ENCODE peak calls at places on chromosomes 1 and 21, in five cellular contexts. E, I, O, A and N are unnamed samples.

GRCh38 chr21:39073717-39074116 is 109.5 kb downstream of the PSMG1 start:
- DNase-seq in I (no peak), O (peak), A (no peak), E (no peak), N (no peak)

GRCh38 chr21:37414292-37415253 is 48.0 kb downstream of the DYRK1A start:
- DNase-seq in E (no peak), A (no peak), O (no peak), I (no peak), N (no peak)

GRCh38 chr1:234528073-234528865 is 49.3 kb upstream of the TARBP1 start:
- DNase-seq in I (no peak), O (no peak), E (no peak), A (no peak), N (no peak)

GRCh38 chr1:85463666-85464496 is 1.1 kb downstream of the DDAH1 start:
- DNase-seq in O (peak), E (no peak), I (no peak), A (no peak), N (peak)

GRCh38 chr1:88917321-88918025 is 26.1 kb upstream of the GTF2B start:
- DNase-seq in A (no peak), E (no peak), O (no peak), I (no peak), N (no peak)

GRCh38 chr1:186435336-186435735 is 25.6 kb downstream of the PDC start:
- DNase-seq in O (peak), I (no peak), E (no peak), A (no peak), N (no peak)

GRCh38 chr1:26792924-26793323 is 5.2 kb downstream of the PIGV start:
- DNase-seq in I (no peak), A (no peak), O (no peak), E (no peak), N (no peak)

GRCh38 chr1:211752951-211753486 is 77.5 kb downstream of the LPGAT1 start:
- DNase-seq in I (no peak), A (no peak), E (no peak), O (no peak), N (peak)

GRCh38 chr1:2611034-2611501 is 21.7 kb downstream of the MMEL1 start:
- DNase-seq in I (no peak), O (no peak), A (peak), E (no peak), N (peak)

GRCh38 chr1:102776074-102776473 is 332.2 kb downstream of the COL11A1 start:
- DNase-seq in E (no peak), A (no peak), I (no peak), O (no peak), N (peak)

GRCh38 chr1:69518991-69519390 is 48.7 kb upstream of the LRRC7 start:
- DNase-seq in A (no peak), I (no peak), O (no peak), E (no peak), N (no peak)

GRCh38 chr1:58573705-58574591 is 3.1 kb downstream of the TACSTD2 start:
- DNase-seq in A (peak), I (no peak), O (no peak), E (no peak), N (no peak)

GRCh38 chr1:156665539-156665938 is 11.7 kb downstream of the NES start:
- DNase-seq in I (no peak), E (no peak), O (no peak), A (no peak), N (no peak)

GRCh38 chr21:40512590-40512989 is 334.4 kb downstream of the DSCAM start:
- DNase-seq in A (no peak), O (no peak), E (no peak), I (no peak), N (peak)

GRCh38 chr1:174222166-174222949 is 63.0 kb downstream of the RABGAP1L start:
- DNase-seq in E (no peak), O (peak), A (no peak), I (peak), N (no peak)

GRCh38 chr1:74964508-74964907 is 169.7 kb upstream of the LHX8 start:
- DNase-seq in I (peak), O (peak), A (peak), E (no peak), N (no peak)

GRCh38 chr1:69414574-69414973 is 153.1 kb upstream of the LRRC7 start:
- DNase-seq in E (no peak), I (no peak), A (no peak), O (no peak), N (no peak)

GRCh38 chr1:117592155-117592554 is 13.7 kb upstream of the TENT5C start:
- DNase-seq in A (no peak), I (no peak), E (no peak), O (no peak), N (no peak)

GRCh38 chr21:45335761-45336534 is 48.3 kb upstream of the POFUT2 start:
- DNase-seq in O (no peak), E (no peak), I (no peak), A (no peak), N (no peak)

GRCh38 chr1:214933375-214933774 is 149.2 kb upstream of the KCNK2 start:
- DNase-seq in I (no peak), E (no peak), A (no peak), O (no peak), N (no peak)

GRCh38 chr1:181061891-181062777 is 26.4 kb upstream of the IER5 start:
- DNase-seq in A (no peak), I (no peak), E (peak), O (no peak), N (no peak)

GRCh38 chr1:201309420-201309819 is 26.1 kb downstream of the PKP1 start:
- DNase-seq in E (no peak), O (peak), I (no peak), A (peak), N (peak)

GRCh38 chr1:109186704-109187071 is 27.0 kb upstream of the SARS1 start:
- DNase-seq in E (no peak), O (peak), A (no peak), I (no peak), N (no peak)

GRCh38 chr1:179809506-179810366 is 66.6 kb downstream of the FAM163A start:
- DNase-seq in I (no peak), E (peak), O (peak), A (peak), N (peak)

GRCh38 chr1:172383541-172383940 is 36.9 kb upstream of the C1orf105 start:
- DNase-seq in O (peak), I (peak), E (no peak), A (no peak), N (peak)

GRCh38 chr1:165063181-165063955 is 293.1 kb downstream of the LMX1A start:
- DNase-seq in O (peak), A (no peak), E (no peak), I (no peak), N (no peak)